ENCODE peak calls at places on chromosomes 6 and 20, in nine cellular contexts. A is H4, N is iris pigment epithelial cell, O is aorta, E is substantia nigra, P is mesendoderm, M is kidney glomerular epithelial cell, K is head of caudate nucleus, W is D341Med. U is an unnamed sample.

GRCh38 chr6:111781055-111781708 is 92.1 kb downstream of the FYN start:
- DNase-seq in A (no peak), N (peak), O (no peak), E (no peak), P (peak), M (no peak), K (no peak), W (peak), U (peak)

GRCh38 chr6:75378101-75378500 is 93.5 kb upstream of the TMEM30A start:
- DNase-seq in A (no peak), N (no peak), O (no peak), E (no peak), P (no peak), M (no peak), K (no peak), W (no peak), U (no peak)

GRCh38 chr6:135905604-135906300 is 54.3 kb downstream of the PDE7B start:
- DNase-seq in A (no peak), N (no peak), O (no peak), E (peak), P (no peak), M (no peak), K (peak), W (no peak), U (peak)

GRCh38 chr6:147873826-147874225 is 365.3 kb downstream of the SAMD5 start:
- DNase-seq in A (no peak), N (peak), O (no peak), E (no peak), P (no peak), M (no peak), K (no peak), W (no peak), U (no peak)

GRCh38 chr20:39829255-39829654 is 859.8 kb downstream of the MAFB start:
- DNase-seq in A (no peak), N (no peak), O (no peak), E (no peak), P (peak), M (no peak), K (peak), W (no peak), U (no peak)

GRCh38 chr6:31575335-31575901 is at the start of gene TNF:
- DNase-seq in A (no peak), N (no peak), O (peak), E (no peak), P (no peak), M (peak), K (peak), W (no peak), U (no peak)

GRCh38 chr6:54897462-54898189 is 51.1 kb downstream of the FAM83B start:
- DNase-seq in A (no peak), N (no peak), O (no peak), E (no peak), P (no peak), M (no peak), K (no peak), W (no peak), U (no peak)

GRCh38 chr6:137958809-137959565 is 91.9 kb downstream of the TNFAIP3 start:
- DNase-seq in A (no peak), N (peak), O (no peak), E (no peak), P (no peak), M (no peak), K (no peak), W (no peak), U (no peak)

GRCh38 chr20:16922834-16923233 is 174.7 kb downstream of the OTOR start:
- DNase-seq in A (peak), N (peak), O (no peak), E (no peak), P (peak), M (peak), K (no peak), W (no peak), U (no peak)

GRCh38 chr6:43766964-43767461 is 3.0 kb upstream of the VEGFA start:
- DNase-seq in A (no peak), N (no peak), O (peak), E (no peak), P (no peak), M (no peak), K (no peak), W (no peak), U (no peak)

GRCh38 chr20:6134592-6134991 is 11.8 kb upstream of the FERMT1 start:
- DNase-seq in A (no peak), N (no peak), O (no peak), E (no peak), P (no peak), M (no peak), K (no peak), W (no peak), U (no peak)

GRCh38 chr6:12065321-12066140 is 53.4 kb downstream of the HIVEP1 start:
- DNase-seq in A (no peak), N (no peak), O (no peak), E (no peak), P (peak), M (no peak), K (no peak), W (no peak), U (no peak)

GRCh38 chr6:37303891-37304503 is 46.1 kb upstream of the TMEM217 start:
- DNase-seq in A (no peak), N (peak), O (no peak), E (no peak), P (no peak), M (peak), K (peak), W (peak), U (peak)